ENCODE peak calls at places on chromosome 15, in seven cellular contexts. One of them, this sample, is unnamed.

GRCh38 chr15:78682013-78682651 is 41.1 kb upstream of the CHRNB4 start:
- DNase-seq in HCT116: no peak
- DNase-seq in SK-N-SH: no peak
- DNase-seq in K562: no peak
- DNase-seq in GM12878: no peak
- DNase-seq in H1: no peak
- DNase-seq in HepG2: no peak
- DNase-seq in this sample: no peak

GRCh38 chr15:93566777-93567176 is 477.8 kb upstream of the RGMA start:
- DNase-seq in HCT116: no peak
- DNase-seq in SK-N-SH: no peak
- DNase-seq in K562: no peak
- DNase-seq in GM12878: no peak
- DNase-seq in H1: no peak
- DNase-seq in HepG2: no peak
- DNase-seq in this sample: no peak

GRCh38 chr15:22839046-22839705 is 710 bp downstream of the NIPA2 start:
- DNase-seq in HCT116: no peak
- DNase-seq in SK-N-SH: no peak
- DNase-seq in K562: no peak
- DNase-seq in GM12878: no peak
- DNase-seq in H1: no peak
- DNase-seq in HepG2: no peak
- DNase-seq in this sample: peak

GRCh38 chr15:63048986-63049665 is 6.6 kb downstream of the TPM1 start:
- DNase-seq in HCT116: no peak
- DNase-seq in SK-N-SH: peak
- DNase-seq in K562: peak
- DNase-seq in GM12878: no peak
- DNase-seq in H1: peak
- DNase-seq in HepG2: peak
- DNase-seq in this sample: no peak

GRCh38 chr15:52163321-52164190 is 27.6 kb downstream of the GNB5 start:
- DNase-seq in HCT116: no peak
- DNase-seq in SK-N-SH: peak
- DNase-seq in K562: no peak
- DNase-seq in GM12878: no peak
- DNase-seq in H1: peak
- DNase-seq in HepG2: no peak
- DNase-seq in this sample: no peak

GRCh38 chr15:75651810-75652543 is 4.3 kb downstream of the SNX33 start:
- DNase-seq in HCT116: no peak
- DNase-seq in SK-N-SH: no peak
- DNase-seq in K562: no peak
- DNase-seq in GM12878: no peak
- DNase-seq in H1: no peak
- DNase-seq in HepG2: no peak
- DNase-seq in this sample: peak

GRCh38 chr15:77866186-77866585 is 211.3 kb downstream of the TBC1D2B start:
- DNase-seq in HCT116: no peak
- DNase-seq in SK-N-SH: no peak
- DNase-seq in K562: no peak
- DNase-seq in GM12878: no peak
- DNase-seq in H1: no peak
- DNase-seq in HepG2: no peak
- DNase-seq in this sample: no peak

GRCh38 chr15:32053717-32054116 is 23.4 kb downstream of the CHRNA7 start:
- DNase-seq in HCT116: no peak
- DNase-seq in SK-N-SH: no peak
- DNase-seq in K562: no peak
- DNase-seq in GM12878: no peak
- DNase-seq in H1: no peak
- DNase-seq in HepG2: no peak
- DNase-seq in this sample: no peak

GRCh38 chr15:82942691-82943090 is 9.8 kb downstream of the HOMER2 start:
- DNase-seq in HCT116: peak
- DNase-seq in SK-N-SH: no peak
- DNase-seq in K562: no peak
- DNase-seq in GM12878: no peak
- DNase-seq in H1: no peak
- DNase-seq in HepG2: peak
- DNase-seq in this sample: peak

GRCh38 chr15:49620174-49620573 is 444 bp downstream of the FAM227B start:
- DNase-seq in HCT116: no peak
- DNase-seq in SK-N-SH: no peak
- DNase-seq in K562: no peak
- DNase-seq in GM12878: no peak
- DNase-seq in H1: no peak
- DNase-seq in HepG2: no peak
- DNase-seq in this sample: no peak

GRCh38 chr15:26028086-26028740 is 165.1 kb upstream of the ATP10A start:
- DNase-seq in HCT116: no peak
- DNase-seq in SK-N-SH: no peak
- DNase-seq in K562: no peak
- DNase-seq in GM12878: no peak
- DNase-seq in H1: no peak
- DNase-seq in HepG2: no peak
- DNase-seq in this sample: no peak

GRCh38 chr15:66019826-66020398 is 150.6 kb downstream of the RAB11A start:
- DNase-seq in HCT116: no peak
- DNase-seq in SK-N-SH: no peak
- DNase-seq in K562: peak
- DNase-seq in GM12878: no peak
- DNase-seq in H1: no peak
- DNase-seq in HepG2: no peak
- DNase-seq in this sample: no peak

GRCh38 chr15:43518073-43518761 is 809 bp downstream of the MAP1A start:
- DNase-seq in HCT116: no peak
- DNase-seq in SK-N-SH: peak
- DNase-seq in K562: peak
- DNase-seq in GM12878: no peak
- DNase-seq in H1: peak
- DNase-seq in HepG2: no peak
- DNase-seq in this sample: peak

GRCh38 chr15:88543065-88543776 is 3.3 kb downstream of the DET1 start:
- DNase-seq in HCT116: no peak
- DNase-seq in SK-N-SH: no peak
- DNase-seq in K562: no peak
- DNase-seq in GM12878: no peak
- DNase-seq in H1: no peak
- DNase-seq in HepG2: no peak
- DNase-seq in this sample: no peak

GRCh38 chr15:90231028-90232017 is 2.4 kb downstream of the CIB1 start:
- DNase-seq in HCT116: no peak
- DNase-seq in SK-N-SH: no peak
- DNase-seq in K562: no peak
- DNase-seq in GM12878: peak
- DNase-seq in H1: no peak
- DNase-seq in HepG2: no peak
- DNase-seq in this sample: peak

DNA sequence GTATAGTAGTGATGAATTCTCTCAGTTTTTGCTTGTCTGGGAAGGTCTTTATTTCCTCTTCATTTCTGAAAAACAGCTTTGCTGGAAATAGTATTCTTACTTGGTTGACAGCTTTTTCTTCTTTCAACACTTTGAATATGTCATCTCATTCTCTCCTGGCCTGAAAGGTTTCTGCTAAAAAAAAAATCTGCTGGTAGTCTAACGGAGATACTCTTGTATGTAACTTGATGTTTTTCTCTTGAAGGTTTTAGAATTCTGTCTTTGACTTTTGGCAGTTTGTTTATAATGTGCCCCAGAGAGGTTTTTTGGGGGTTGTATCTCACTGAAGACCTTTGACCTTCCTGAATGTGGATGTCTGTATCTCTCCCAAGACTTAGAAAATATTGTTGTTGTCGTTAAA is 47.0 kb downstream of the THSD4 start:
- DNase-seq in HCT116: no peak
- DNase-seq in SK-N-SH: no peak
- DNase-seq in K562: no peak
- DNase-seq in GM12878: no peak
- DNase-seq in H1: no peak
- DNase-seq in HepG2: no peak
- DNase-seq in this sample: no peak
- TF ChIP-seq JUND in HCT116: no peak
- TF ChIP-seq JUND in SK-N-SH: no peak
- TF ChIP-seq JUND in K562: no peak
- TF ChIP-seq JUND in GM12878: no peak
- TF ChIP-seq JUND in H1: no peak
- TF ChIP-seq JUND in HepG2: no peak
- TF ChIP-seq JUND in this sample: no peak

GRCh38 chr15:39177561-39177960 is 403.3 kb upstream of the THBS1 start:
- DNase-seq in HCT116: no peak
- DNase-seq in SK-N-SH: no peak
- DNase-seq in K562: no peak
- DNase-seq in GM12878: no peak
- DNase-seq in H1: no peak
- DNase-seq in HepG2: no peak
- DNase-seq in this sample: no peak

GRCh38 chr15:39171944-39172368 is 408.9 kb upstream of the THBS1 start:
- DNase-seq in HCT116: peak
- DNase-seq in SK-N-SH: peak
- DNase-seq in K562: peak
- DNase-seq in GM12878: peak
- DNase-seq in H1: peak
- DNase-seq in HepG2: peak
- DNase-seq in this sample: peak

GRCh38 chr15:39172380-39173281 is 408.2 kb upstream of the THBS1 start:
- DNase-seq in HCT116: no peak
- DNase-seq in SK-N-SH: no peak
- DNase-seq in K562: no peak
- DNase-seq in GM12878: no peak
- DNase-seq in H1: peak
- DNase-seq in HepG2: peak
- DNase-seq in this sample: no peak

GRCh38 chr15:39174332-39174731 is 406.5 kb upstream of the THBS1 start:
- DNase-seq in HCT116: no peak
- DNase-seq in SK-N-SH: no peak
- DNase-seq in K562: no peak
- DNase-seq in GM12878: no peak
- DNase-seq in H1: no peak
- DNase-seq in HepG2: no peak
- DNase-seq in this sample: no peak

GRCh38 chr15:39173426-39173825 is 407.5 kb upstream of the THBS1 start:
- DNase-seq in HCT116: no peak
- DNase-seq in SK-N-SH: no peak
- DNase-seq in K562: no peak
- DNase-seq in GM12878: no peak
- DNase-seq in H1: no peak
- DNase-seq in HepG2: no peak
- DNase-seq in this sample: no peak
- TF ChIP-seq JUND in HCT116: no peak
- TF ChIP-seq JUND in SK-N-SH: no peak
- TF ChIP-seq JUND in K562: no peak
- TF ChIP-seq JUND in GM12878: no peak
- TF ChIP-seq JUND in H1: no peak
- TF ChIP-seq JUND in HepG2: no peak
- TF ChIP-seq JUND in this sample: no peak

GRCh38 chr15:81779181-81779580 is 266.6 kb downstream of the MEX3B start:
- DNase-seq in HCT116: no peak
- DNase-seq in SK-N-SH: no peak
- DNase-seq in K562: no peak
- DNase-seq in GM12878: no peak
- DNase-seq in H1: no peak
- DNase-seq in HepG2: no peak
- DNase-seq in this sample: no peak
- TF ChIP-seq JUND in HCT116: no peak
- TF ChIP-seq JUND in SK-N-SH: no peak
- TF ChIP-seq JUND in K562: no peak
- TF ChIP-seq JUND in GM12878: no peak
- TF ChIP-seq JUND in H1: no peak
- TF ChIP-seq JUND in HepG2: no peak
- TF ChIP-seq JUND in this sample: no peak

GRCh38 chr15:69659454-69660050 is 206.9 kb downstream of the RPLP1 start:
- DNase-seq in HCT116: no peak
- DNase-seq in SK-N-SH: no peak
- DNase-seq in K562: no peak
- DNase-seq in GM12878: no peak
- DNase-seq in H1: no peak
- DNase-seq in HepG2: no peak
- DNase-seq in this sample: no peak

GRCh38 chr15:69661446-69661845 is 208.8 kb downstream of the RPLP1 start:
- DNase-seq in HCT116: no peak
- DNase-seq in SK-N-SH: no peak
- DNase-seq in K562: no peak
- DNase-seq in GM12878: no peak
- DNase-seq in H1: no peak
- DNase-seq in HepG2: no peak
- DNase-seq in this sample: no peak

GRCh38 chr15:69661871-69662667 is 209.5 kb downstream of the RPLP1 start:
- DNase-seq in HCT116: no peak
- DNase-seq in SK-N-SH: no peak
- DNase-seq in K562: no peak
- DNase-seq in GM12878: no peak
- DNase-seq in H1: no peak
- DNase-seq in HepG2: no peak
- DNase-seq in this sample: no peak

GRCh38 chr15:69660114-69660513 is 207.5 kb downstream of the RPLP1 start:
- DNase-seq in HCT116: no peak
- DNase-seq in SK-N-SH: no peak
- DNase-seq in K562: no peak
- DNase-seq in GM12878: no peak
- DNase-seq in H1: no peak
- DNase-seq in HepG2: no peak
- DNase-seq in this sample: no peak

DNA sequence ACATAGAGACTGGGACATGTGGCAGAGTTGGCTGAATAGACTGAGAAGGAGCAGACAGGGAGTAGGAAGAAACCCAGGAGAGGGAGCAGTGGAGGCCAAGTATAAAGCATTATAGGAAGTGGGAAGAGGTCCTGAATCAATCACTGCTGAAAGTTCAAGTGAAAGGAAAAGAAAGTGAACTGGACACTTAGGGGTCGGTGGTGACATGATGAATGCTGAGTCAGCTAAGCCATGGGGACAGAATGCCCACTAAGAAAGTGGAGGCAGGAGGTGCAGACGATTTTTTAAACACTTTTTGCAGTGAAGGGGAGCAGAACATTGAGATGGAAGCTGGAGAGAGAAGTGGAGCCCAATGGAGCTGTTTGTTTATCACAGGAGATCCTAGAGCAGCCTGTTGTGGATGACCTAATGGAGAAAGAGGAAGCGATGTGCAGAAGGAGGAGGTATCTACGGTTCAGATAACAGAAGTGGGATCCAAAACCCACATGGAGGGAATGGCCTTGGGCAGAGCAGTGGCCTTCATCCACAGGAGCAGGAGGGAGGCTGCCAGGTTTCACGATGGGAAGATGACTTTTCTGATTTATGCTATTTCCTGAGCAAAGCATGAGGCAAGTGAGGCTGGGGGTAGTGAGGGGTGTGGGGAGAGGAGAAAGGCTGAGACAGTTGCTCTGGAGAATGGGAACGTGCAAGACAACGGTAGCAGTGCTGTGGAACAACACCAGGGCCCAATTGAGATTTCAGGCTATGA is 208.2 kb downstream of the RPLP1 start:
- DNase-seq in HCT116: no peak
- DNase-seq in SK-N-SH: no peak
- DNase-seq in K562: no peak
- DNase-seq in GM12878: no peak
- DNase-seq in H1: no peak
- DNase-seq in HepG2: no peak
- DNase-seq in this sample: no peak
- TF ChIP-seq JUND in HCT116: no peak
- TF ChIP-seq JUND in SK-N-SH: no peak
- TF ChIP-seq JUND in K562: no peak
- TF ChIP-seq JUND in GM12878: no peak
- TF ChIP-seq JUND in H1: no peak
- TF ChIP-seq JUND in HepG2: no peak
- TF ChIP-seq JUND in this sample: no peak

This sample was measured in T47D.